ENCODE peak calls at places on chromosome 16, in six cellular contexts. X is HepG2, V is SK-N-SH, J is GM12878, K is K562, H is H1. C is an unnamed sample.

GRCh38 chr16:11042205-11042604 is 97.8 kb downstream of the CLEC16A start:
- DNase-seq in H (no peak), X (no peak), V (no peak), J (no peak), K (no peak), C (no peak)

GRCh38 chr16:73058221-73058615 is 10.3 kb upstream of the ZFHX3 start:
- DNase-seq in H (peak; percentile 65), K (peak; percentile 30), J (no peak), X (no peak), V (peak; percentile 72), C (no peak)

GRCh38 chr16:38941-39892 is 14.2 kb downstream of the POLR3K start:
- DNase-seq in K (no peak), X (no peak), H (no peak), V (no peak), J (peak; percentile 79), C (peak; percentile 93)

GRCh38 chr16:15618392-15618791 is 24.6 kb downstream of the MARF1 start:
- DNase-seq in X (no peak), V (no peak), J (no peak), H (no peak), K (no peak), C (no peak)

GRCh38 chr16:69105501-69106361 is at the start of gene HAS3:
- DNase-seq in X (peak; percentile 34), K (peak; percentile 75), V (peak; percentile 90), J (no peak), H (peak; percentile 81), C (peak; percentile 80)

GRCh38 chr16:22948603-22949368 is 134.8 kb downstream of the HS3ST2 start:
- DNase-seq in K (peak; percentile 85), H (peak; percentile 92), X (peak; percentile 82), J (peak; percentile 8), V (peak; percentile 77), C (peak; percentile 70)

GRCh38 chr16:20280259-20280658 is 47.1 kb downstream of the GP2 start:
- DNase-seq in J (no peak), X (no peak), H (no peak), V (no peak), K (peak; percentile 10), C (no peak)

GRCh38 chr16:21990381-21990944 is 10.5 kb downstream of the PDZD9 start:
- DNase-seq in H (no peak), J (no peak), K (no peak), V (no peak), X (no peak), C (no peak)

GRCh38 chr16:71461686-71462648 is at the start of gene ZNF23:
- DNase-seq in X (peak; percentile 64), K (peak; percentile 87), J (peak; percentile 39), H (peak; percentile 92), V (peak; percentile 96), C (peak; percentile 78)
- TF ChIP-seq CTCF in X (peak; percentile 57), K (no peak), J (peak; percentile 9), H (peak; percentile 6), V (peak; percentile 42), C (no peak)

GRCh38 chr16:60110531-60110930 is 1376.4 kb upstream of the GOT2 start:
- DNase-seq in V (no peak), K (no peak), X (no peak), J (no peak), H (no peak), C (no peak)
- TF ChIP-seq GABPA in V (no peak), K (no peak), X (no peak), J (no peak), H (no peak), C (no peak)

GRCh38 chr16:54812229-54812628 is 118.4 kb upstream of the IRX5 start:
- DNase-seq in X (peak; percentile 19), V (no peak), H (no peak), K (no peak), J (no peak), C (no peak)
- TF ChIP-seq CTCF in X (peak; percentile 49), V (peak; percentile 24), H (no peak), K (peak; percentile 1), J (no peak), C (no peak)

GRCh38 chr16:87190288-87191240 is 126.6 kb downstream of the C16orf95 start:
- DNase-seq in X (no peak), J (no peak), H (no peak), V (no peak), K (no peak), C (no peak)
- TF ChIP-seq GABPA in X (no peak), J (no peak), H (no peak), V (no peak), K (no peak), C (no peak)

GRCh38 chr16:2465653-2466415 is 5.3 kb upstream of the NTN3 start:
- DNase-seq in K (peak; percentile 57), X (no peak), J (no peak), H (peak; percentile 63), V (no peak), C (peak; percentile 25)
- TF ChIP-seq CTCF in K (peak; percentile 53), X (peak; percentile 46), J (peak; percentile 33), H (no peak), V (peak; percentile 44), C (peak; percentile 11)